ENCODE peak calls at places on chromosomes 13 and 19, in nine cellular contexts. A is OCI-LY7; V is choroid plexus epithelial cell; S is fibroblast of lung; P is CD8-positive, alpha-beta T cell; D is uterus; M is kidney epithelial cell; C is Caco-2; I is brain microvascular endothelial cell. F is an unnamed sample.

GRCh38 chr19:19860756-19861390 is 4.8 kb upstream of the ZNF253 start:
- DNase-seq in A (no peak), I (no peak), V (peak), S (no peak), D (no peak), M (no peak), P (no peak), C (no peak), F (no peak)

GRCh38 chr19:6213696-6214585 is 65.8 kb downstream of the MLLT1 start:
- DNase-seq in P (no peak), C (no peak), S (no peak), A (no peak), I (no peak), M (no peak), D (no peak), V (no peak), F (no peak)

GRCh38 chr13:75251188-75251587 is 230.8 kb downstream of the TBC1D4 start:
- DNase-seq in I (no peak), C (no peak), D (no peak), A (no peak), S (no peak), V (peak), M (no peak), P (no peak), F (no peak)

GRCh38 chr19:4374451-4375163 is 25.7 kb downstream of the SH3GL1 start:
- DNase-seq in C (peak), M (peak), A (no peak), D (peak), P (no peak), S (peak), V (peak), I (peak), F (no peak)

GRCh38 chr13:51639171-51639570 is 54.9 kb downstream of the WDFY2 start:
- DNase-seq in S (no peak), C (no peak), D (no peak), A (no peak), M (no peak), I (no peak), P (no peak), V (no peak), F (no peak)

GRCh38 chr13:42548731-42549554 is 25.0 kb upstream of the TNFSF11 start:
- DNase-seq in V (peak), S (peak), I (peak), C (no peak), A (peak), M (no peak), P (no peak), D (no peak), F (peak)

GRCh38 chr13:51542358-51542972 is 41.8 kb upstream of the WDFY2 start:
- DNase-seq in V (no peak), M (no peak), D (no peak), C (no peak), I (no peak), P (no peak), S (peak), A (no peak), F (no peak)

GRCh38 chr19:39224910-39225309 is 19.9 kb downstream of the IFNL3 start:
- DNase-seq in C (no peak), S (no peak), D (no peak), I (no peak), V (no peak), P (no peak), A (peak), M (no peak), F (no peak)

GRCh38 chr13:46666727-46667456 is 113.9 kb downstream of the LRCH1 start:
- DNase-seq in P (no peak), V (no peak), D (no peak), I (no peak), A (peak), S (no peak), C (no peak), M (no peak), F (no peak)

DNA sequence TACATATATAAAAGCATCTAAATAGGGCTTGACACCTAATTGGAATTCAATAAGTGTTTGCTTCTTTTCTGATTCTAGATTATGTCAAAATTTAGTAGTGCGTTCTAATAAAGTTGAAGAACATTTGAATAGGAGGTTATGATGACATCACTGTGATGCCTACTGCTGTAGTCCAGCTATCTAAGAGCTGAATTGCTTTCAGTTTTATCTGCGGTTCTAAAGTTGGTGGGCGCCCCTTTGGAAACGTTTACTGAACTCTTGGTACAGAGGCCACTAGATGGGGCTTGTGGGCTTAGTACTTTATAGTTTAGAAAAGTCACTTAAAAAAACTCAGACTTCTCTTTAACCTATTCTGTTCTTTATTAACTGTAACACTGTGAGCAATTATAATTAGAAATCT is 776.9 kb downstream of the GPC5 start:
- DNase-seq in A (peak), I (peak), V (peak), M (peak), S (peak), D (no peak), C (peak), P (no peak), F (peak)
- TF ChIP-seq CTCF in A (no peak), I (peak), V (peak), M (peak), S (peak), D (no peak), C (peak), P (no peak), F (peak)

GRCh38 chr13:25187596-25187995 is 15.5 kb upstream of the AMER2 start:
- DNase-seq in D (no peak), P (no peak), A (no peak), I (no peak), C (no peak), V (no peak), S (no peak), M (no peak), F (no peak)
- H3K4me3 ChIP-seq in D (no peak), P (no peak), A (no peak), I (no peak), C (no peak), V (no peak), S (no peak), M (no peak), F (no peak)

GRCh38 chr13:47801555-47801954 is 199.5 kb downstream of the SUCLA2 start:
- DNase-seq in I (no peak), V (no peak), A (no peak), S (no peak), D (no peak), M (no peak), C (no peak), P (no peak), F (no peak)
- TF ChIP-seq CTCF in I (no peak), V (peak), A (no peak), S (no peak), D (no peak), M (no peak), C (no peak), P (no peak), F (no peak)

GRCh38 chr19:45876411-45877197 is 9.3 kb downstream of the IRF2BP1 start:
- DNase-seq in M (no peak), D (no peak), S (peak), C (no peak), I (peak), V (no peak), P (no peak), A (no peak), F (no peak)
- H3K4me3 ChIP-seq in M (no peak), D (no peak), S (no peak), C (no peak), I (peak), V (peak), P (no peak), A (no peak), F (no peak)

GRCh38 chr19:31745731-31746130 is 396.5 kb upstream of the TSHZ3 start:
- DNase-seq in P (no peak), C (no peak), V (no peak), D (no peak), I (no peak), S (no peak), A (no peak), M (no peak), F (no peak)

DNA sequence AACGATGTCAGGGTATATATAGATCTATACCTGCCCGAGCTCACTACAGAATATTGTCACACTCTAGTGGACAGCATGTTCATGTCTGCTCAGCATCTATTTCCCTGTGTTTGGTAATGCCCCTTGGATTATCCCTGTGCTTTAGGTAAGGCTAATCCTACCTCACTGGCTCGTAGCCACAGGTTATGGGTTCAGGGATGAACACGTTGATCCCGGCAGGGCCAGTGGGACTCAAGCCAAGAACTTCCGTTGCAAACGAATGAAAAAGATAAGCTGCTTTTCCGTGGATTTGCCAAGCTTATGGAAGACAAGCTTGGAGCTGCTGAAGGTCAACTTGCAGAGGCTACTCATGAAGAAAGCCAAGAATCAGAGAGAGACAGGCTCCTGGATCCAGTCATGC is 400.0 kb upstream of the TSHZ3 start:
- DNase-seq in P (no peak), S (no peak), A (no peak), M (no peak), V (no peak), I (no peak), D (no peak), C (no peak), F (no peak)
- TF ChIP-seq CTCF in P (no peak), S (no peak), A (no peak), M (no peak), V (no peak), I (no peak), D (no peak), C (no peak), F (no peak)

F was measured in astrocyte of the cerebellum.